ENCODE peak calls at places on chromosomes 6 and 20, in four cellular contexts. One of them, this sample, is unnamed.

GRCh38 chr6:118207947-118208346 is 300.9 kb downstream of the SLC35F1 start:
- DNase-seq in sigmoid colon: no peak
- DNase-seq in foreskin keratinocyte: no peak
- DNase-seq in stimulated activated naive B cell treated with anti-CD40 and anti-IgM and Interleukin-4, amounts not matched to agents 10 μg/mL and 1 μg/mL and 100 μg/mL, for 72 hours: no peak
- DNase-seq in this sample: no peak

GRCh38 chr6:85455627-85456026 is 5.7 kb downstream of the NT5E start:
- DNase-seq in foreskin keratinocyte: no peak
- DNase-seq in sigmoid colon: no peak
- DNase-seq in stimulated activated naive B cell treated with anti-CD40 and anti-IgM and Interleukin-4, amounts not matched to agents 10 μg/mL and 1 μg/mL and 100 μg/mL, for 72 hours: no peak
- DNase-seq in this sample: no peak

GRCh38 chr6:111938710-111939109 is 65.5 kb upstream of the FYN start:
- DNase-seq in foreskin keratinocyte: peak
- DNase-seq in sigmoid colon: no peak
- DNase-seq in stimulated activated naive B cell treated with anti-CD40 and anti-IgM and Interleukin-4, amounts not matched to agents 10 μg/mL and 1 μg/mL and 100 μg/mL, for 72 hours: no peak
- DNase-seq in this sample: no peak

GRCh38 chr20:12354725-12355124 is 437.0 kb downstream of the BTBD3 start:
- DNase-seq in sigmoid colon: no peak
- DNase-seq in foreskin keratinocyte: no peak
- DNase-seq in stimulated activated naive B cell treated with anti-CD40 and anti-IgM and Interleukin-4, amounts not matched to agents 10 μg/mL and 1 μg/mL and 100 μg/mL, for 72 hours: no peak
- DNase-seq in this sample: no peak

GRCh38 chr6:16140607-16141006 is 11.7 kb downstream of the MYLIP start:
- DNase-seq in stimulated activated naive B cell treated with anti-CD40 and anti-IgM and Interleukin-4, amounts not matched to agents 10 μg/mL and 1 μg/mL and 100 μg/mL, for 72 hours: no peak
- DNase-seq in sigmoid colon: no peak
- DNase-seq in foreskin keratinocyte: no peak
- DNase-seq in this sample: no peak

GRCh38 chr6:35724471-35724870 is 12.4 kb upstream of the ARMC12 start:
- DNase-seq in foreskin keratinocyte: no peak
- DNase-seq in sigmoid colon: no peak
- DNase-seq in stimulated activated naive B cell treated with anti-CD40 and anti-IgM and Interleukin-4, amounts not matched to agents 10 μg/mL and 1 μg/mL and 100 μg/mL, for 72 hours: no peak
- DNase-seq in this sample: no peak

GRCh38 chr6:121925024-121925423 is 474.4 kb upstream of the HSF2 start:
- DNase-seq in sigmoid colon: no peak
- DNase-seq in stimulated activated naive B cell treated with anti-CD40 and anti-IgM and Interleukin-4, amounts not matched to agents 10 μg/mL and 1 μg/mL and 100 μg/mL, for 72 hours: no peak
- DNase-seq in foreskin keratinocyte: no peak
- DNase-seq in this sample: no peak

GRCh38 chr6:135145509-135145865 is 35.6 kb upstream of the MYB start:
- DNase-seq in foreskin keratinocyte: no peak
- DNase-seq in sigmoid colon: no peak
- DNase-seq in stimulated activated naive B cell treated with anti-CD40 and anti-IgM and Interleukin-4, amounts not matched to agents 10 μg/mL and 1 μg/mL and 100 μg/mL, for 72 hours: no peak
- DNase-seq in this sample: no peak

GRCh38 chr6:81565071-81565470 is 187.4 kb downstream of the TENT5A start:
- DNase-seq in foreskin keratinocyte: no peak
- DNase-seq in stimulated activated naive B cell treated with anti-CD40 and anti-IgM and Interleukin-4, amounts not matched to agents 10 μg/mL and 1 μg/mL and 100 μg/mL, for 72 hours: no peak
- DNase-seq in sigmoid colon: no peak
- DNase-seq in this sample: no peak

GRCh38 chr6:90701146-90701781 is 114.4 kb upstream of the MAP3K7 start:
- DNase-seq in sigmoid colon: no peak
- DNase-seq in foreskin keratinocyte: no peak
- DNase-seq in stimulated activated naive B cell treated with anti-CD40 and anti-IgM and Interleukin-4, amounts not matched to agents 10 μg/mL and 1 μg/mL and 100 μg/mL, for 72 hours: no peak
- DNase-seq in this sample: no peak

GRCh38 chr20:44886276-44886671 is 769 bp downstream of the YWHAB start:
- DNase-seq in stimulated activated naive B cell treated with anti-CD40 and anti-IgM and Interleukin-4, amounts not matched to agents 10 μg/mL and 1 μg/mL and 100 μg/mL, for 72 hours: no peak
- DNase-seq in sigmoid colon: no peak
- DNase-seq in foreskin keratinocyte: no peak
- DNase-seq in this sample: no peak

GRCh38 chr6:39493174-39493573 is 170.7 kb upstream of the KCNK16 start:
- DNase-seq in stimulated activated naive B cell treated with anti-CD40 and anti-IgM and Interleukin-4, amounts not matched to agents 10 μg/mL and 1 μg/mL and 100 μg/mL, for 72 hours: no peak
- DNase-seq in sigmoid colon: no peak
- DNase-seq in foreskin keratinocyte: no peak
- DNase-seq in this sample: no peak

GRCh38 chr6:144736763-144737162 is 451.6 kb downstream of the UTRN start:
- DNase-seq in foreskin keratinocyte: no peak
- DNase-seq in stimulated activated naive B cell treated with anti-CD40 and anti-IgM and Interleukin-4, amounts not matched to agents 10 μg/mL and 1 μg/mL and 100 μg/mL, for 72 hours: no peak
- DNase-seq in sigmoid colon: no peak
- DNase-seq in this sample: no peak

GRCh38 chr20:47231382-47232042 is 125.0 kb downstream of the ZMYND8 start:
- DNase-seq in sigmoid colon: no peak
- DNase-seq in foreskin keratinocyte: no peak
- DNase-seq in stimulated activated naive B cell treated with anti-CD40 and anti-IgM and Interleukin-4, amounts not matched to agents 10 μg/mL and 1 μg/mL and 100 μg/mL, for 72 hours: no peak
- DNase-seq in this sample: no peak

GRCh38 chr20:57672164-57672563 is 37.7 kb downstream of the PMEPA1 start:
- DNase-seq in stimulated activated naive B cell treated with anti-CD40 and anti-IgM and Interleukin-4, amounts not matched to agents 10 μg/mL and 1 μg/mL and 100 μg/mL, for 72 hours: peak
- DNase-seq in sigmoid colon: peak
- DNase-seq in foreskin keratinocyte: no peak
- DNase-seq in this sample: no peak

GRCh38 chr20:53907968-53908751 is 162.2 kb downstream of the BCAS1 start:
- DNase-seq in foreskin keratinocyte: no peak
- DNase-seq in sigmoid colon: no peak
- DNase-seq in stimulated activated naive B cell treated with anti-CD40 and anti-IgM and Interleukin-4, amounts not matched to agents 10 μg/mL and 1 μg/mL and 100 μg/mL, for 72 hours: no peak
- DNase-seq in this sample: no peak

GRCh38 chr6:110949679-110950285 is 8.7 kb upstream of the GTF3C6 start:
- DNase-seq in foreskin keratinocyte: no peak
- DNase-seq in stimulated activated naive B cell treated with anti-CD40 and anti-IgM and Interleukin-4, amounts not matched to agents 10 μg/mL and 1 μg/mL and 100 μg/mL, for 72 hours: no peak
- DNase-seq in sigmoid colon: no peak
- DNase-seq in this sample: no peak

GRCh38 chr6:129651291-129651691 is 58.7 kb downstream of the ARHGAP18 start:
- DNase-seq in sigmoid colon: no peak
- DNase-seq in stimulated activated naive B cell treated with anti-CD40 and anti-IgM and Interleukin-4, amounts not matched to agents 10 μg/mL and 1 μg/mL and 100 μg/mL, for 72 hours: no peak
- DNase-seq in foreskin keratinocyte: no peak
- DNase-seq in this sample: no peak

GRCh38 chr6:170222498-170223471 is 68.1 kb downstream of the DLL1 start:
- DNase-seq in stimulated activated naive B cell treated with anti-CD40 and anti-IgM and Interleukin-4, amounts not matched to agents 10 μg/mL and 1 μg/mL and 100 μg/mL, for 72 hours: no peak
- DNase-seq in foreskin keratinocyte: no peak
- DNase-seq in sigmoid colon: peak
- DNase-seq in this sample: no peak

GRCh38 chr6:29490055-29490454 is 2.3 kb upstream of the MAS1L start:
- DNase-seq in foreskin keratinocyte: no peak
- DNase-seq in stimulated activated naive B cell treated with anti-CD40 and anti-IgM and Interleukin-4, amounts not matched to agents 10 μg/mL and 1 μg/mL and 100 μg/mL, for 72 hours: no peak
- DNase-seq in sigmoid colon: no peak
- DNase-seq in this sample: no peak

GRCh38 chr6:12356983-12357972 is 67.1 kb downstream of the EDN1 start:
- DNase-seq in stimulated activated naive B cell treated with anti-CD40 and anti-IgM and Interleukin-4, amounts not matched to agents 10 μg/mL and 1 μg/mL and 100 μg/mL, for 72 hours: peak
- DNase-seq in foreskin keratinocyte: no peak
- DNase-seq in sigmoid colon: no peak
- DNase-seq in this sample: peak

GRCh38 chr6:147873826-147874225 is 365.3 kb downstream of the SAMD5 start:
- DNase-seq in stimulated activated naive B cell treated with anti-CD40 and anti-IgM and Interleukin-4, amounts not matched to agents 10 μg/mL and 1 μg/mL and 100 μg/mL, for 72 hours: no peak
- DNase-seq in sigmoid colon: no peak
- DNase-seq in foreskin keratinocyte: no peak
- DNase-seq in this sample: no peak

GRCh38 chr6:71034578-71034977 is 77.7 kb upstream of the B3GAT2 start:
- DNase-seq in stimulated activated naive B cell treated with anti-CD40 and anti-IgM and Interleukin-4, amounts not matched to agents 10 μg/mL and 1 μg/mL and 100 μg/mL, for 72 hours: no peak
- DNase-seq in sigmoid colon: no peak
- DNase-seq in foreskin keratinocyte: no peak
- DNase-seq in this sample: no peak

GRCh38 chr20:36098364-36098763 is 56.2 kb upstream of the EPB41L1 start:
- DNase-seq in stimulated activated naive B cell treated with anti-CD40 and anti-IgM and Interleukin-4, amounts not matched to agents 10 μg/mL and 1 μg/mL and 100 μg/mL, for 72 hours: peak
- DNase-seq in foreskin keratinocyte: peak
- DNase-seq in sigmoid colon: no peak
- DNase-seq in this sample: peak

GRCh38 chr20:36645998-36646397 is at the start of gene SLA2:
- DNase-seq in foreskin keratinocyte: no peak
- DNase-seq in sigmoid colon: no peak
- DNase-seq in stimulated activated naive B cell treated with anti-CD40 and anti-IgM and Interleukin-4, amounts not matched to agents 10 μg/mL and 1 μg/mL and 100 μg/mL, for 72 hours: peak
- DNase-seq in this sample: no peak

GRCh38 chr6:51432481-51432880 is 613.8 kb downstream of the TFAP2B start:
- DNase-seq in foreskin keratinocyte: peak
- DNase-seq in sigmoid colon: no peak
- DNase-seq in stimulated activated naive B cell treated with anti-CD40 and anti-IgM and Interleukin-4, amounts not matched to agents 10 μg/mL and 1 μg/mL and 100 μg/mL, for 72 hours: no peak
- DNase-seq in this sample: no peak

GRCh38 chr6:48426636-48427035 is 315.6 kb upstream of the PTCHD4 start:
- DNase-seq in foreskin keratinocyte: no peak
- DNase-seq in sigmoid colon: no peak
- DNase-seq in stimulated activated naive B cell treated with anti-CD40 and anti-IgM and Interleukin-4, amounts not matched to agents 10 μg/mL and 1 μg/mL and 100 μg/mL, for 72 hours: no peak
- DNase-seq in this sample: no peak

GRCh38 chr6:161225677-161226004 is 48.2 kb downstream of the AGPAT4 start:
- DNase-seq in foreskin keratinocyte: no peak
- DNase-seq in stimulated activated naive B cell treated with anti-CD40 and anti-IgM and Interleukin-4, amounts not matched to agents 10 μg/mL and 1 μg/mL and 100 μg/mL, for 72 hours: no peak
- DNase-seq in sigmoid colon: no peak
- DNase-seq in this sample: no peak

GRCh38 chr20:45359406-45360148 is 3.4 kb upstream of the SYS1 start:
- DNase-seq in foreskin keratinocyte: peak
- DNase-seq in sigmoid colon: peak
- DNase-seq in stimulated activated naive B cell treated with anti-CD40 and anti-IgM and Interleukin-4, amounts not matched to agents 10 μg/mL and 1 μg/mL and 100 μg/mL, for 72 hours: no peak
- DNase-seq in this sample: no peak

GRCh38 chr6:45626087-45626891 is 248.6 kb upstream of the SUPT3H start:
- DNase-seq in sigmoid colon: no peak
- DNase-seq in stimulated activated naive B cell treated with anti-CD40 and anti-IgM and Interleukin-4, amounts not matched to agents 10 μg/mL and 1 μg/mL and 100 μg/mL, for 72 hours: no peak
- DNase-seq in foreskin keratinocyte: peak
- DNase-seq in this sample: no peak

GRCh38 chr20:19284400-19285178 is 72.1 kb downstream of the SLC24A3 start:
- DNase-seq in foreskin keratinocyte: no peak
- DNase-seq in sigmoid colon: peak
- DNase-seq in stimulated activated naive B cell treated with anti-CD40 and anti-IgM and Interleukin-4, amounts not matched to agents 10 μg/mL and 1 μg/mL and 100 μg/mL, for 72 hours: no peak
- DNase-seq in this sample: no peak

GRCh38 chr6:14458669-14459266 is 341.2 kb downstream of the CD83 start:
- DNase-seq in foreskin keratinocyte: peak
- DNase-seq in sigmoid colon: no peak
- DNase-seq in stimulated activated naive B cell treated with anti-CD40 and anti-IgM and Interleukin-4, amounts not matched to agents 10 μg/mL and 1 μg/mL and 100 μg/mL, for 72 hours: no peak
- DNase-seq in this sample: no peak

GRCh38 chr20:22502731-22503191 is 81.6 kb downstream of the FOXA2 start:
- DNase-seq in sigmoid colon: no peak
- DNase-seq in stimulated activated naive B cell treated with anti-CD40 and anti-IgM and Interleukin-4, amounts not matched to agents 10 μg/mL and 1 μg/mL and 100 μg/mL, for 72 hours: no peak
- DNase-seq in foreskin keratinocyte: no peak
- DNase-seq in this sample: no peak